ENCODE peak calls at places on chromosomes 7 and 10, in five cellular contexts. Q, D, S, Z and E are unnamed samples.

GRCh38 chr7:133735222-133735621 is 391.9 kb upstream of the LRGUK start:
- DNase-seq in Q (no peak), D (no peak), S (no peak), Z (no peak), E (no peak)

GRCh38 chr7:28069788-28070187 is 110.8 kb downstream of the JAZF1 start:
- DNase-seq in Q (peak), D (no peak), S (no peak), Z (peak), E (no peak)

GRCh38 chr10:112246-112645 is 23.0 kb upstream of the ZMYND11 start:
- DNase-seq in Q (no peak), D (no peak), S (no peak), Z (no peak), E (no peak)

GRCh38 chr7:35761882-35762720 is 38.8 kb upstream of the SEPTIN7 start:
- DNase-seq in Q (no peak), D (no peak), S (no peak), Z (no peak), E (no peak)

GRCh38 chr10:18229839-18230238 is 89.6 kb downstream of the CACNB2 start:
- DNase-seq in Q (no peak), D (no peak), S (no peak), Z (no peak), E (no peak)

GRCh38 chr10:78042058-78042751 is 8.5 kb downstream of the RPS24 start:
- DNase-seq in Q (no peak), D (no peak), S (no peak), Z (no peak), E (no peak)

GRCh38 chr10:133439517-133440461 is 14.0 kb upstream of the SCART1 start:
- DNase-seq in Q (no peak), D (no peak), S (no peak), Z (peak), E (no peak)

GRCh38 chr7:107170051-107170661 is 1.4 kb downstream of the HBP1 start:
- DNase-seq in Q (no peak), D (no peak), S (no peak), Z (no peak), E (no peak)

GRCh38 chr10:29229258-29229705 is 59.6 kb upstream of the LYZL1 start:
- DNase-seq in Q (no peak), D (peak), S (no peak), Z (no peak), E (no peak)

GRCh38 chr10:98846787-98847186 is 388.9 kb downstream of the HPSE2 start:
- DNase-seq in Q (no peak), D (no peak), S (no peak), Z (no peak), E (no peak)

GRCh38 chr7:87003872-87004798 is 55.3 kb downstream of the ELAPOR2 start:
- DNase-seq in Q (no peak), D (peak), S (no peak), Z (no peak), E (no peak)

GRCh38 chr7:44066494-44067063 is 1.2 kb upstream of the PGAM2 start:
- DNase-seq in Q (no peak), D (no peak), S (no peak), Z (no peak), E (no peak)